ENCODE peak calls at places on chromosomes 16 and 17, in five cellular contexts. One of them, this sample, is unnamed.
A peak's percentile ranks its signal among the peaks of the same experiment; 100 is the strongest.

GRCh38 chr17:78013683-78014467 is 55.4 kb downstream of the TNRC6C start:
- DNase-seq in tibial artery: no peak
- DNase-seq in mesendoderm: peak; percentile 77
- DNase-seq in HCT116: peak; percentile 54
- DNase-seq in neural progenitor cell: peak; percentile 75
- DNase-seq in this sample: peak; percentile 74

GRCh38 chr17:7021993-7022778 is 664 bp upstream of the BCL6B start:
- DNase-seq in mesendoderm: peak; percentile 79
- DNase-seq in neural progenitor cell: peak; percentile 92
- DNase-seq in tibial artery: peak; percentile 86
- DNase-seq in HCT116: no peak
- DNase-seq in this sample: peak; percentile 78

GRCh38 chr17:60153606-60154355 is 4.0 kb downstream of the CA4 start:
- DNase-seq in neural progenitor cell: no peak
- DNase-seq in mesendoderm: no peak
- DNase-seq in tibial artery: peak; percentile 21
- DNase-seq in HCT116: no peak
- DNase-seq in this sample: no peak

GRCh38 chr17:78658281-78658785 is 81.1 kb upstream of the DNAH17 start:
- DNase-seq in mesendoderm: no peak
- DNase-seq in neural progenitor cell: no peak
- DNase-seq in tibial artery: no peak
- DNase-seq in HCT116: no peak
- DNase-seq in this sample: no peak

GRCh38 chr17:58231644-58232043 is 6.7 kb upstream of the LPO start:
- DNase-seq in neural progenitor cell: no peak
- DNase-seq in tibial artery: no peak
- DNase-seq in HCT116: no peak
- DNase-seq in mesendoderm: no peak
- DNase-seq in this sample: no peak

GRCh38 chr17:44220211-44221071 is 966 bp upstream of the UBTF start:
- DNase-seq in mesendoderm: peak; percentile 59
- DNase-seq in HCT116: no peak
- DNase-seq in tibial artery: peak; percentile 77
- DNase-seq in neural progenitor cell: peak; percentile 71
- DNase-seq in this sample: no peak

GRCh38 chr16:50831751-50832150 is 89.9 kb downstream of the CYLD start:
- DNase-seq in HCT116: no peak
- DNase-seq in tibial artery: no peak
- DNase-seq in neural progenitor cell: no peak
- DNase-seq in mesendoderm: no peak
- DNase-seq in this sample: peak; percentile 34

GRCh38 chr17:57622886-57623433 is 122.1 kb downstream of the CCDC182 start:
- DNase-seq in mesendoderm: peak; percentile 85
- DNase-seq in tibial artery: peak; percentile 28
- DNase-seq in HCT116: no peak
- DNase-seq in neural progenitor cell: no peak
- DNase-seq in this sample: peak; percentile 71

GRCh38 chr17:17822189-17822978 is 14.4 kb downstream of the SREBF1 start:
- DNase-seq in mesendoderm: no peak
- DNase-seq in tibial artery: peak; percentile 91
- DNase-seq in HCT116: no peak
- DNase-seq in neural progenitor cell: no peak
- DNase-seq in this sample: peak; percentile 88

GRCh38 chr17:12790806-12791148 is 1.5 kb downstream of the ARHGAP44 start:
- DNase-seq in neural progenitor cell: no peak
- DNase-seq in mesendoderm: peak; percentile 49
- DNase-seq in tibial artery: no peak
- DNase-seq in HCT116: no peak
- DNase-seq in this sample: no peak
- H3K4me3 ChIP-seq in neural progenitor cell: peak overlapping the region; percentile 88
- H3K4me3 ChIP-seq in mesendoderm: no peak overlapping the region
- H3K4me3 ChIP-seq in tibial artery: no peak overlapping the region
- H3K4me3 ChIP-seq in HCT116: peak overlapping the region; percentile 62
- H3K4me3 ChIP-seq in this sample: no peak overlapping the region

DNA sequence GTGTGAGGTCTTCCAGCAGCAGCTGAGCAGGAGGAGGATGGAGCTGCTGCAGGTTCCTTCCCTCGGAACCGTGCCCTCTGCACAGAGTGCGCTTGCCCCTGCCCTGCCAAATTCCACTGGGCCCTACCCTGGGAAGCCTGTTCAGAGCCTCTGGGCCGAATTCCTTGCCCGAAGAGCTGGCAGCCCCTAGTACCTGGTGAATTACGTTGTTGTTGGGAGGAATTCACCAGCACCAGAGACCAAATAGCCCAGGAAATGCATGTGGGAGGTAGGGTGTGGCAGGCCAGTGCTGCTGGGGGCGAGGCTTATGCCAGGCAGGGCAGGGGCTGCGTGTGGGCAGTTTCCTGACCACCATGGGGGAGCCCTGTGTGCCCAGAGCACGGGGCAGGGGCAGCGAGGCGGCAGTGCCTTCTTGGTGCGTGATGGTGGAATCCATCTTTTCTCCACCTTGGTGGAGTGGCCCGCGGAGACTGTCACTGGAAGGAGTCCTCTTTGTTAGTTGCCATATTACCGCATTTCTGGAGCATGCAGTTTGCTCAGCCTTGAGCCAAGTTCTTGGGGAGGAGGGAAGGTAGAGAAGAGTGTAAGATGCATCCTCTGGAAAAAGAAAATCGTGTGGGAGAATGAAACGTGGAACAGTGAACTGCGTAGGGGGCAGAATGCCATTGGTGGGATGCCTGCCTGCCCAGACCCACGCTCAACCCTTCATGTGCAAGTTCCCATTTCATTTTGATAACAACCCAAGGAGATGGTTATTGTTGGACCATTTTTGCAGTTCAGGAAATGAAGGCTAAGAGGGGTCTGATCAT is 2.3 kb downstream of the MRC2 start:
- DNase-seq in neural progenitor cell: no peak
- DNase-seq in mesendoderm: peak; percentile 47
- DNase-seq in tibial artery: no peak
- DNase-seq in HCT116: no peak
- DNase-seq in this sample: no peak
- H3K27ac ChIP-seq in neural progenitor cell: no peak overlapping the region
- H3K27ac ChIP-seq in mesendoderm: peak overlapping the region; percentile 93
- H3K27ac ChIP-seq in tibial artery: peak overlapping the region; percentile 83
- H3K27ac ChIP-seq in HCT116: no peak overlapping the region
- H3K27ac ChIP-seq in this sample: peak overlapping the region; percentile 93

DNA sequence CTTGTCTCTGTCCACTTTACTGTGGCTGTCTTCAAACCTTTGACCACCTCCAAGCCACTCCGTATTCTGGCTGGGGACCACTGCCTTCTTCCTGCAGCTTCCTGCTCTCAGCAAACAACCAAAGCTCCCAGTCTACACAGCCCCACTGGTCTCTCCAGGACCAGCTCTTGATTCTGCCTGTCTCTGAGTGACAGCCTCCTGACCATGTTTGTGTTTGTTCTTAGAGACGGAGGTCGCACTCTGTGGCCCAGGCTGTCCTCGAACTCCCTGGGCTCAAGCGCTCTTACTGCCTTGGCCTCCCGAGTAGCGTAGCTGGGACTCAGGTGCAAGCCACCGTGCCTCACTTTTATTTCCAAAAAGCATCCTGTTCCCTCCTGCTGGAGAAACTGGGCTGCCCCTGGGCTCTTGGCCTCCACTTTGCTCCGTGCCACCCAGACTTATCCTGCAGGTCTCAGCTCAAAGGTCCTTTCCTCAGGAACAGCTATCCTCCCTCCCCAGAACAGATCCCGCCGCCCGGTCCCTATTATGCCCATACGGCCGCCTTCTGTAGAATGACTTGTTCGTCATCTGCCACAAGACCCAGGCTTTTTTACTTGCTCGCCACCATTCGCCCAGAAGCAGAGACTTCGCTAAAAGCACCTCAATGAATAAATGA is 9.1 kb downstream of the MNT start:
- DNase-seq in neural progenitor cell: no peak
- DNase-seq in tibial artery: no peak
- DNase-seq in mesendoderm: no peak
- DNase-seq in HCT116: no peak
- DNase-seq in this sample: no peak
- H3K4me1 ChIP-seq in neural progenitor cell: peaks cover 32% of the 10 kb centered on the region
- H3K4me1 ChIP-seq in tibial artery: peaks cover 46% of the 10 kb centered on the region
- H3K4me1 ChIP-seq in mesendoderm: peaks cover 7% of the 10 kb centered on the region
- H3K4me1 ChIP-seq in HCT116: peaks cover 31% of the 10 kb centered on the region
- H3K4me1 ChIP-seq in this sample: no peaks in the 10 kb centered on the region

DNA sequence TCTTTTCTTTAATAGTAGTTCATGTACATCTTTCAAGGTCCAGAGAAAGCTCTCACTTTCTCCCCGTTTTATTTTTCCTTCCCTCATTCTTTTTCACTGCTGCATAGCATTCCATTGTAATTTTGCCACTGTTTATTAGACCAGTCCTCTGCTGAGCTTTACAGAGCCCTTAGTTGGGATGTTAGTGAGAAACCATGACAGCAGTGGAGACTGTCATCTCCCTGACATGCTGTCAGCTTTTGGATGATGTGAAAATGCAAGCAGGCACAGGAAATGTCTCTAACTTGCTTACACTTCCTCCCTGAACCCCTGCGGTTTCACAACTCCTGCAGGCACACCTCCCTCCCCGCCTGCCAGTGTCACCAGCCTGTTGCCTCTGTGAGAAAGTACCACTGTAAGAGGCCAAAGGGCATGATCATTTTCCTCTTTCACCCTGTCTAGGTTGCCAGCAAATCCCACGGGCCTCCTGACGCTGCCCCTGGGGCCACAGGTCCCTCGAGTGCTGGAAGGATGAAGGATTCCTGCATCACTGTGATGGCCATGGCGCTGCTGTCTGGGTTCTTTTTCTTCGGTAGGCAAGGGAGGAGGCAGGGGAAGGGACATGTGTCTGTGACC is at the start of gene ITGAL:
- DNase-seq in mesendoderm: peak; percentile 6
- DNase-seq in tibial artery: no peak
- DNase-seq in neural progenitor cell: no peak
- DNase-seq in HCT116: no peak
- DNase-seq in this sample: peak; percentile 60
- H3K4me3 ChIP-seq in mesendoderm: no peak within 1 kb of the TSS
- H3K4me3 ChIP-seq in tibial artery: no peak within 1 kb of the TSS
- H3K4me3 ChIP-seq in neural progenitor cell: no peak within 1 kb of the TSS
- H3K4me3 ChIP-seq in HCT116: no peak within 1 kb of the TSS
- H3K4me3 ChIP-seq in this sample: no peak within 1 kb of the TSS

GRCh38 chr16:69114976-69115355 is 9.5 kb downstream of the HAS3 start:
- DNase-seq in neural progenitor cell: no peak
- DNase-seq in HCT116: no peak
- DNase-seq in tibial artery: no peak
- DNase-seq in mesendoderm: no peak
- DNase-seq in this sample: no peak
- H3K27ac ChIP-seq in neural progenitor cell: no peak overlapping the region
- H3K27ac ChIP-seq in HCT116: no peak overlapping the region
- H3K27ac ChIP-seq in tibial artery: no peak overlapping the region
- H3K27ac ChIP-seq in mesendoderm: no peak overlapping the region
- H3K27ac ChIP-seq in this sample: no peak overlapping the region

GRCh38 chr17:50943575-50943933 is 77.4 kb upstream of the TOB1 start:
- DNase-seq in neural progenitor cell: no peak
- DNase-seq in HCT116: no peak
- DNase-seq in mesendoderm: no peak
- DNase-seq in tibial artery: peak; percentile 54
- DNase-seq in this sample: no peak
- H3K4me1 ChIP-seq in neural progenitor cell: peaks cover 13% of the 10 kb centered on the region
- H3K4me1 ChIP-seq in HCT116: peaks cover 43% of the 10 kb centered on the region
- H3K4me1 ChIP-seq in mesendoderm: no peaks in the 10 kb centered on the region
- H3K4me1 ChIP-seq in tibial artery: peaks cover 16% of the 10 kb centered on the region
- H3K4me1 ChIP-seq in this sample: no peaks in the 10 kb centered on the region

GRCh38 chr16:48244080-48244862 is at the start of gene LONP2:
- DNase-seq in neural progenitor cell: peak; percentile 88
- DNase-seq in tibial artery: peak; percentile 94
- DNase-seq in HCT116: peak; percentile 84
- DNase-seq in mesendoderm: peak; percentile 95
- DNase-seq in this sample: peak; percentile 84

GRCh38 chr16:48250520-48251278 is 3.4 kb upstream of the ABCC11 start:
- DNase-seq in neural progenitor cell: no peak
- DNase-seq in mesendoderm: no peak
- DNase-seq in HCT116: no peak
- DNase-seq in tibial artery: no peak
- DNase-seq in this sample: no peak

GRCh38 chr16:48244863-48245195 is 729 bp downstream of the LONP2 start:
- DNase-seq in mesendoderm: no peak
- DNase-seq in tibial artery: no peak
- DNase-seq in neural progenitor cell: no peak
- DNase-seq in HCT116: no peak
- DNase-seq in this sample: no peak

GRCh38 chr16:48246066-48246465 is 1.3 kb downstream of the ABCC11 start:
- DNase-seq in mesendoderm: no peak
- DNase-seq in HCT116: no peak
- DNase-seq in neural progenitor cell: no peak
- DNase-seq in tibial artery: no peak
- DNase-seq in this sample: no peak

GRCh38 chr16:48247311-48247710 is at the start of gene ABCC11:
- DNase-seq in neural progenitor cell: no peak
- DNase-seq in HCT116: no peak
- DNase-seq in mesendoderm: no peak
- DNase-seq in tibial artery: no peak
- DNase-seq in this sample: no peak
- H3K4me3 ChIP-seq in neural progenitor cell: no peak within 1 kb of the TSS
- H3K4me3 ChIP-seq in HCT116: no peak within 1 kb of the TSS
- H3K4me3 ChIP-seq in mesendoderm: no peak within 1 kb of the TSS
- H3K4me3 ChIP-seq in tibial artery: no peak within 1 kb of the TSS
- H3K4me3 ChIP-seq in this sample: no peak within 1 kb of the TSS

This sample was measured in right atrium auricular region.